ENCODE peak calls at places on chromosomes 1 and 21, in nine cellular contexts. E is gastrocnemius medialis, U is stomach, L is GM12891, P is HCT116, F is prostate gland, Q is K562, H is adrenal gland, T is esophagus squamous epithelium. A is an unnamed sample.
A peak's percentile ranks its signal among the peaks of the same experiment; 100 is the strongest.

GRCh38 chr1:201456499-201457309 is 12.3 kb downstream of the PHLDA3 start:
- DNase-seq in E (peak; percentile 89), L (no peak), U (no peak), T (no peak), H (peak; percentile 89), P (no peak), F (peak; percentile 58), Q (peak; percentile 32), A (no peak)

GRCh38 chr1:222815367-222815765 is 527 bp downstream of the DISP1 start:
- DNase-seq in P (no peak), L (no peak), Q (peak; percentile 24), F (no peak), E (peak; percentile 8), T (no peak), H (peak; percentile 82), U (no peak), A (no peak)

GRCh38 chr1:39898648-39899603 is 2.8 kb downstream of the MYCL start:
- DNase-seq in H (no peak), E (no peak), Q (peak; percentile 99), F (peak; percentile 20), U (peak; percentile 80), T (no peak), P (peak; percentile 75), L (peak; percentile 34), A (peak; percentile 19)

GRCh38 chr1:174398246-174398645 is 49.5 kb upstream of the GPR52 start:
- DNase-seq in T (no peak), Q (no peak), F (no peak), H (no peak), U (no peak), E (no peak), L (no peak), P (no peak), A (no peak)

GRCh38 chr1:194829492-194829891 is 1643.1 kb upstream of the B3GALT2 start:
- DNase-seq in H (no peak), T (no peak), U (no peak), Q (no peak), E (no peak), P (peak; percentile 4), F (no peak), L (no peak), A (no peak)

GRCh38 chr1:10889628-10890353 is 93.3 kb upstream of the CASZ1 start:
- DNase-seq in Q (no peak), L (no peak), H (no peak), U (no peak), T (no peak), P (no peak), F (no peak), E (no peak), A (no peak)

GRCh38 chr1:37238376-37239224 is 204.3 kb upstream of the GRIK3 start:
- DNase-seq in P (no peak), H (no peak), L (no peak), T (no peak), E (no peak), Q (no peak), U (no peak), F (no peak), A (no peak)

GRCh38 chr1:243594455-243594854 is 255.6 kb downstream of the AKT3 start:
- DNase-seq in T (no peak), P (no peak), L (no peak), H (no peak), F (no peak), U (no peak), E (no peak), Q (no peak), A (no peak)

GRCh38 chr1:236862615-236863211 is 67.6 kb downstream of the MTR start:
- DNase-seq in F (no peak), T (no peak), Q (no peak), P (no peak), L (no peak), U (peak; percentile 31), H (peak; percentile 77), E (peak; percentile 50), A (no peak)

DNA sequence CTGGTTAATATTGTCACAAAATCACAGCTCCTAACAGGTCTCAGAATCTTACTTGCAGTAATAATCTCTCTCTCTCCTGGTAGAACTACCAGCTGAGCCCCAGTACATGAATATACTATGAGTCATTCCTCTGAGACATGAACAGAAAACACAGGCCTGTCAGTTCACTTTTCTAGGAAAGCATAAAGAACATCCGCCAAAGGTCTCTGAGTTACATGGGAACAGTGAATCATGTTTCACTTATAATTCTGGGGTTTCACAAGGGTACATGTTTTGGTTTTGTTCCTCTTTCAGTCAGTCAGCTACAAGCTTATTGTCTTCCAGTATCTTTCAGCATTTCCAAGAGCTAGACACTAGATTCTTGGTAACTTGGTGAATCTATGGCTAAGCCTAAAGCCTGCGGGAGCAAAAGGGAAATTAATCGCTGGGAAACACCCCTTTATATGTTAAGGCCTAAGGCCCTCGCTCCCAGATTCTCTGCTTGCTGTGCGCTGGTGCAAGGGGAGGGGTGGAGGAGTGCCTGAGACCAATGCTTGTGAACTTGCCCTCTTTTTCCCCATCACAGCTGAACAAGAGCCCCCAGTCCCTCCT is 31.7 kb downstream of the IFNGR2 start:
- DNase-seq in U (no peak), F (no peak), E (peak; percentile 45), H (no peak), T (no peak), P (no peak), Q (no peak), L (peak; percentile 53), A (no peak)
- TF ChIP-seq POLR2A in U (no peak), F (no peak), E (no peak), H (no peak), T (no peak), P (no peak), Q (no peak), L (peak; percentile 47), A (no peak)

DNA sequence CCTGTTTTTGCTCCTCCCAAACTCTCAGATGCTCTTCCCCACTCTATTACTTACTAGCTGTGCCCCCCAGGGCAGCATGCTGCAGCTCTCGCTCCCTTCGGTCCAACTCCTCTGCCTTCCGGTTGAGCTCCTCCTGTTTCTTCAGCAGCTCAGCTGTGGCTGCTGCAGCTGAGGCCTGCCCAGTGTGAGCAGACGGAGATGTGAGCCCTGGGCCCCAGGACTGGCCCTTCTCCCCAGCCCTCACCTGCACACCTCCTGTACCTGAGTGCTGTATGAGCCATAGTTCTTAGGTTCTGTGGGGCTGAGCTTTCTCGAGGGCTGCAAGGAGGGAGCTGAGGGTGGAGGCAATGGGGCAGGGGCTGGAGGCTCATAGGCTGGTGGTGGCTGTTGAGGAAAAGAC is 1.9 kb downstream of the SCAMP3 start:
- DNase-seq in U (no peak), T (no peak), Q (no peak), L (no peak), H (no peak), E (no peak), P (no peak), F (no peak), A (no peak)
- TF ChIP-seq POLR2A in U (no peak), T (no peak), Q (no peak), L (no peak), H (no peak), E (no peak), P (no peak), F (no peak), A (no peak)

GRCh38 chr1:150696590-150696989 is 364 bp downstream of the GOLPH3L start:
- DNase-seq in U (no peak), Q (no peak), H (no peak), L (no peak), T (no peak), E (no peak), F (no peak), P (no peak), A (peak; percentile 51)

GRCh38 chr1:150695561-150695960 is 1.4 kb downstream of the GOLPH3L start:
- DNase-seq in H (no peak), E (no peak), L (no peak), U (no peak), T (no peak), F (no peak), Q (no peak), P (no peak), A (peak; percentile 37)

GRCh38 chr1:150696151-150696550 is 803 bp downstream of the GOLPH3L start:
- DNase-seq in L (no peak), H (no peak), U (no peak), E (no peak), P (no peak), T (no peak), Q (no peak), F (no peak), A (peak; percentile 24)

GRCh38 chr1:150692720-150693119 is 4.2 kb downstream of the GOLPH3L start:
- DNase-seq in H (no peak), L (no peak), F (no peak), E (no peak), P (no peak), T (no peak), Q (no peak), U (no peak), A (no peak)

GRCh38 chr1:150696995-150697927 is at the start of gene GOLPH3L:
- DNase-seq in P (peak; percentile 99), H (peak; percentile 99), F (peak; percentile 98), E (peak; percentile 97), Q (peak; percentile 95), L (peak; percentile 45), U (peak; percentile 93), T (peak; percentile 73), A (peak; percentile 98)
- TF ChIP-seq POLR2A in P (peak; percentile 19), H (no peak), F (peak; percentile 73), E (peak; percentile 32), Q (peak; percentile 76), L (no peak), U (peak; percentile 48), T (no peak), A (peak; percentile 79)

DNA sequence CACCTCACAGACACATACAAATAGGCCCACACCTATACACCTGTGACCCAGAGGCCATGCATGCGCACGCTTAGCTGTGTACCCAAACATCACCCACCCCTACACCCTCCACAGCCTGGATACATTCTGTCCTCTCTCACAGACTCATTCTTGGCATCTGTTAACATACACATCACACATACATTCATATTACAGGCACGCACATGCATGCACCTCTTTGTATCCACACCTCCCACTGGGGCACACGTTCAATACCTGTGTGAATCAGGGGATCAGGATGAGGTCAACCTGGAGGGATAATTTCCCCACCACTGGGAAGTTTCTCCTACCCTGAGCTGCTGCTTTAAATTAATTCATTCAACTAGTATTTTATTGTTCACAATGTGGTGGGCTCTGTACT is 35.6 kb upstream of the EPB41 start:
- DNase-seq in P (no peak), E (no peak), Q (no peak), U (no peak), T (no peak), F (no peak), L (no peak), H (no peak), A (no peak)
- TF ChIP-seq POLR2A in P (no peak), E (no peak), Q (no peak), U (no peak), T (no peak), F (no peak), L (no peak), H (no peak), A (no peak)

GRCh38 chr21:46155514-46156377 is at the start of gene FTCD:
- DNase-seq in L (no peak), P (no peak), E (no peak), T (no peak), U (peak; percentile 20), H (peak; percentile 49), F (no peak), Q (no peak), A (no peak)
- TF ChIP-seq POLR2A in L (no peak), P (no peak), E (no peak), T (no peak), U (no peak), H (no peak), F (no peak), Q (no peak), A (no peak)